ENCODE peak calls at places on chromosomes 13 and 19, in four cellular contexts. G is H9, I is OCI-LY7, X is fibroblast of pulmonary artery. B is an unnamed sample.

GRCh38 chr13:31134055-31134711 is 27.5 kb downstream of the HSPH1 start:
- DNase-seq in G (no peak), I (no peak), X (no peak), B (no peak)

GRCh38 chr13:52738719-52739467 is 727 bp downstream of the CNMD start:
- DNase-seq in G (peak), I (no peak), X (no peak), B (peak)

GRCh38 chr13:106418556-106418955 is 116.9 kb downstream of the EFNB2 start:
- DNase-seq in G (no peak), I (no peak), X (no peak), B (no peak)

GRCh38 chr19:45254044-45254531 is 3.0 kb downstream of the MARK4 start:
- DNase-seq in G (no peak), I (no peak), X (no peak), B (no peak)

GRCh38 chr19:49442793-49443365 is 1.6 kb upstream of the SLC17A7 start:
- DNase-seq in G (peak), I (peak), X (peak), B (peak)

GRCh38 chr13:109402976-109403375 is 383.4 kb downstream of the IRS2 start:
- DNase-seq in G (no peak), I (no peak), X (no peak), B (no peak)

GRCh38 chr13:57633141-57633949 is 1.8 kb downstream of the PCDH17 start:
- DNase-seq in G (peak), I (no peak), X (peak), B (peak)

GRCh38 chr19:23686622-23687423 is at the start of gene ZNF675:
- DNase-seq in G (peak), I (peak), X (peak), B (peak)

GRCh38 chr13:20400774-20401173 is 124.9 kb downstream of the CRYL1 start:
- DNase-seq in G (no peak), I (no peak), X (peak), B (no peak)

GRCh38 chr19:10453852-10454251 is 33.5 kb downstream of the PDE4A start:
- DNase-seq in G (no peak), I (no peak), X (no peak), B (no peak)

GRCh38 chr19:55538132-55538531 is 1.2 kb upstream of the SBK2 start:
- DNase-seq in G (no peak), I (no peak), X (no peak), B (no peak)

GRCh38 chr19:10279737-10280442 is 6.9 kb upstream of the ICAM4 start:
- DNase-seq in G (no peak), I (no peak), X (no peak), B (no peak)

GRCh38 chr19:14159059-14159458 is 22.7 kb upstream of the ASF1B start:
- DNase-seq in G (no peak), I (no peak), X (no peak), B (no peak)

GRCh38 chr13:109904218-109904617 is 117.8 kb upstream of the IRS2 start:
- DNase-seq in G (peak), I (peak), X (no peak), B (no peak)

GRCh38 chr19:55549500-55550320 is 4.4 kb upstream of the SBK3 start:
- DNase-seq in G (peak), I (peak), X (peak), B (no peak)

GRCh38 chr19:42074513-42075363 is 1.2 kb upstream of the ZNF574 start:
- DNase-seq in G (no peak), I (peak), X (no peak), B (no peak)

GRCh38 chr19:45473366-45474190 is 5.8 kb downstream of the FOSB start:
- DNase-seq in G (no peak), I (no peak), X (no peak), B (no peak)

GRCh38 chr13:50693755-50694154 is 149.7 kb downstream of the DLEU7 start:
- DNase-seq in G (no peak), I (no peak), X (peak), B (peak)

GRCh38 chr19:52095172-52096014 is at the start of gene ZNF841:
- DNase-seq in G (peak), I (no peak), X (peak), B (peak)

GRCh38 chr13:51832471-51833152 is 12.4 kb downstream of the TMEM272 start:
- DNase-seq in G (peak), I (peak), X (peak), B (no peak)

GRCh38 chr19:566844-567243 is 5.6 kb upstream of the BSG start:
- DNase-seq in G (no peak), I (no peak), X (no peak), B (no peak)

GRCh38 chr19:20787766-20788165 is 11.7 kb downstream of the ZNF66 start:
- DNase-seq in G (no peak), I (no peak), X (no peak), B (no peak)

GRCh38 chr19:36489139-36489919 is at the start of gene ZNF566:
- DNase-seq in G (peak), I (peak), X (peak), B (peak)

GRCh38 chr19:43639507-43640423 is at the start of gene CADM4:
- DNase-seq in G (peak), I (no peak), X (no peak), B (peak)

GRCh38 chr13:71712988-71713653 is 153.9 kb downstream of the DACH1 start:
- DNase-seq in G (no peak), I (no peak), X (peak), B (no peak)

GRCh38 chr13:40668335-40668734 is 1.9 kb upstream of the FOXO1 start:
- DNase-seq in G (peak), I (peak), X (no peak), B (peak)

GRCh38 chr13:27967736-27968315 is 1.3 kb downstream of the CDX2 start:
- DNase-seq in G (peak), I (no peak), X (no peak), B (no peak)

GRCh38 chr13:94305033-94305432 is 174.4 kb downstream of the DCT start:
- DNase-seq in G (no peak), I (no peak), X (no peak), B (no peak)

GRCh38 chr13:112782433-112783010 is 92.7 kb downstream of the ATP11A start:
- DNase-seq in G (no peak), I (no peak), X (no peak), B (peak)

GRCh38 chr19:48878219-48879024 is 6.2 kb downstream of the PPP1R15A start:
- DNase-seq in G (no peak), I (no peak), X (peak), B (peak)